ENCODE peak calls at places on chromosomes 6 and 20, in ten cellular contexts. P is heart right ventricle; X is CD8-positive, alpha-beta memory T cell; O is anterior cingulate cortex; K is activated CD4-positive, alpha-beta T cell treated with anti-CD3 and anti-CD28 coated beads, Interleukin-2, amount 50 U/mL, for 1 hour; W is T-helper 9 cell; E is pancreas; D is epithelial cell of esophagus; N is heart left ventricle; V is GM03348. J is an unnamed sample.

GRCh38 chr20:20370087-20370575 is 2.2 kb downstream of the INSM1 start:
- DNase-seq in P (no peak), X (no peak), O (no peak), K (no peak), W (no peak), E (no peak), D (no peak), N (no peak), V (no peak), J (peak)

GRCh38 chr20:29409833-29410804 is 1847.3 kb upstream of the DEFB115 start:
- DNase-seq in P (no peak), X (no peak), O (no peak), K (no peak), W (no peak), E (no peak), D (no peak), N (peak), V (no peak), J (no peak)

GRCh38 chr6:19736066-19736465 is 101.1 kb upstream of the ID4 start:
- DNase-seq in P (no peak), X (no peak), O (no peak), K (no peak), W (no peak), E (no peak), D (no peak), N (no peak), V (no peak), J (no peak)

GRCh38 chr20:58650181-58650775 is 805 bp upstream of the STX16 start:
- DNase-seq in P (peak), X (peak), O (no peak), K (peak), W (peak), E (peak), D (no peak), N (peak), V (peak), J (peak)

GRCh38 chr6:167963589-167964057 is 33.8 kb upstream of the KIF25 start:
- DNase-seq in P (no peak), X (no peak), O (no peak), K (no peak), W (no peak), E (no peak), D (no peak), N (no peak), V (no peak), J (no peak)

GRCh38 chr20:11350126-11351005 is 567.3 kb upstream of the BTBD3 start:
- DNase-seq in P (no peak), X (no peak), O (no peak), K (no peak), W (no peak), E (no peak), D (peak), N (no peak), V (peak), J (no peak)

GRCh38 chr6:147974376-147974775 is 368.3 kb upstream of the SASH1 start:
- DNase-seq in P (no peak), X (no peak), O (no peak), K (no peak), W (no peak), E (no peak), D (peak), N (no peak), V (no peak), J (peak)

GRCh38 chr6:28673800-28674671 is 148.4 kb downstream of the GPX5 start:
- DNase-seq in P (no peak), X (no peak), O (peak), K (no peak), W (no peak), E (no peak), D (peak), N (no peak), V (peak), J (peak)

GRCh38 chr6:2600363-2600762 is 150.4 kb downstream of the MYLK4 start:
- DNase-seq in P (no peak), X (no peak), O (no peak), K (no peak), W (no peak), E (no peak), D (no peak), N (no peak), V (no peak), J (no peak)

GRCh38 chr6:135114355-135115145 is 59.9 kb upstream of the HBS1L start:
- DNase-seq in P (no peak), X (no peak), O (no peak), K (no peak), W (no peak), E (no peak), D (no peak), N (no peak), V (no peak), J (no peak)

GRCh38 chr6:15623282-15624116 is 39.3 kb downstream of the DTNBP1 start:
- DNase-seq in P (no peak), X (no peak), O (no peak), K (no peak), W (no peak), E (no peak), D (peak), N (no peak), V (peak), J (peak)

GRCh38 chr20:42018979-42019378 is 400.8 kb upstream of the CHD6 start:
- DNase-seq in P (no peak), X (no peak), O (no peak), K (no peak), W (no peak), E (no peak), D (no peak), N (no peak), V (no peak), J (peak)

GRCh38 chr6:11685411-11686093 is 93.1 kb downstream of the ADTRP start:
- DNase-seq in P (no peak), X (no peak), O (no peak), K (no peak), W (no peak), E (no peak), D (peak), N (no peak), V (peak), J (peak)

GRCh38 chr6:98836025-98836961 is 1.9 kb downstream of the POU3F2 start:
- DNase-seq in P (no peak), X (no peak), O (no peak), K (no peak), W (no peak), E (no peak), D (no peak), N (no peak), V (no peak), J (peak)

GRCh38 chr6:79335133-79335674 is 100.7 kb upstream of the HMGN3 start:
- DNase-seq in P (no peak), X (no peak), O (no peak), K (no peak), W (no peak), E (no peak), D (no peak), N (no peak), V (no peak), J (no peak)

GRCh38 chr20:32727663-32728062 is 15.6 kb downstream of the COMMD7 start:
- DNase-seq in P (no peak), X (no peak), O (no peak), K (no peak), W (no peak), E (no peak), D (no peak), N (no peak), V (peak), J (no peak)

GRCh38 chr6:38234141-38234540 is 405.6 kb downstream of the BTBD9 start:
- DNase-seq in P (no peak), X (no peak), O (no peak), K (no peak), W (no peak), E (no peak), D (no peak), N (no peak), V (no peak), J (no peak)

GRCh38 chr20:16123623-16124022 is 449.6 kb downstream of the KIF16B start:
- DNase-seq in P (no peak), X (no peak), O (no peak), K (no peak), W (no peak), E (no peak), D (peak), N (no peak), V (no peak), J (no peak)

GRCh38 chr6:39053854-39054576 is 5.4 kb downstream of the GLP1R start:
- DNase-seq in P (no peak), X (no peak), O (no peak), K (no peak), W (no peak), E (no peak), D (no peak), N (no peak), V (no peak), J (no peak)

GRCh38 chr6:43698584-43699349 is 11.2 kb upstream of the MRPS18A start:
- DNase-seq in P (peak), X (no peak), O (no peak), K (no peak), W (no peak), E (peak), D (no peak), N (no peak), V (peak), J (peak)

GRCh38 chr6:39003072-39003471 is 45.5 kb upstream of the GLP1R start:
- DNase-seq in P (no peak), X (no peak), O (no peak), K (no peak), W (no peak), E (no peak), D (peak), N (no peak), V (no peak), J (peak)

GRCh38 chr6:131890091-131890490 is 61.1 kb downstream of the CCN2 start:
- DNase-seq in P (no peak), X (no peak), O (no peak), K (no peak), W (no peak), E (no peak), D (no peak), N (no peak), V (no peak), J (peak)

GRCh38 chr6:12062605-12063004 is 50.5 kb downstream of the HIVEP1 start:
- DNase-seq in P (no peak), X (no peak), O (no peak), K (no peak), W (no peak), E (no peak), D (no peak), N (no peak), V (no peak), J (no peak)

GRCh38 chr6:11246722-11247121 is 14.3 kb upstream of the NEDD9 start:
- DNase-seq in P (no peak), X (no peak), O (no peak), K (no peak), W (no peak), E (no peak), D (no peak), N (no peak), V (no peak), J (no peak)

GRCh38 chr6:96537726-96538125 is 16.1 kb downstream of the UFL1 start:
- DNase-seq in P (no peak), X (no peak), O (no peak), K (no peak), W (no peak), E (no peak), D (no peak), N (no peak), V (no peak), J (no peak)

GRCh38 chr6:138590796-138591709 is 91.8 kb upstream of the NHSL1 start:
- DNase-seq in P (no peak), X (peak), O (no peak), K (peak), W (peak), E (peak), D (peak), N (no peak), V (peak), J (peak)

GRCh38 chr20:38875170-38875993 is 50.8 kb upstream of the FAM83D start:
- DNase-seq in P (no peak), X (peak), O (no peak), K (peak), W (peak), E (no peak), D (no peak), N (no peak), V (no peak), J (no peak)

GRCh38 chr6:166258854-166259276 is 49.3 kb downstream of the PRR18 start:
- DNase-seq in P (peak), X (no peak), O (no peak), K (peak), W (no peak), E (no peak), D (no peak), N (no peak), V (no peak), J (no peak)

GRCh38 chr20:61815176-61815575 is 250.5 kb downstream of the TAF4 start:
- DNase-seq in P (no peak), X (no peak), O (no peak), K (no peak), W (no peak), E (no peak), D (no peak), N (no peak), V (no peak), J (no peak)

J was measured in DMS53.